ENCODE peak calls at places on chromosomes 16 and 17, in four cellular contexts. R is heart right ventricle, I is lung, S is uterus. X is an unnamed sample.

GRCh38 chr17:78391843-78392242 is 13.4 kb downstream of the PGS1 start:
- DNase-seq in R (no peak), I (no peak), S (no peak), X (no peak)

GRCh38 chr17:72069744-72070143 is 51.1 kb upstream of the SOX9 start:
- DNase-seq in R (no peak), I (no peak), S (no peak), X (no peak)

GRCh38 chr16:10788665-10789064 is 29.9 kb downstream of the TVP23A start:
- DNase-seq in R (no peak), I (no peak), S (no peak), X (no peak)

GRCh38 chr16:56985288-56985961 is 3.9 kb upstream of the NLRC5 start:
- DNase-seq in R (peak; percentile 56), I (peak; percentile 49), S (peak; percentile 54), X (no peak)

GRCh38 chr16:88116121-88116900 is 165.1 kb downstream of the BANP start:
- DNase-seq in R (no peak), I (no peak), S (no peak), X (no peak)

GRCh38 chr17:82332669-82333278 is 792 bp downstream of the SECTM1 start:
- DNase-seq in R (peak; percentile 43), I (peak; percentile 67), S (peak; percentile 47), X (no peak)

GRCh38 chr17:57944796-57945362 is 10.3 kb downstream of the CUEDC1 start:
- DNase-seq in R (no peak), I (no peak), S (no peak), X (no peak)

GRCh38 chr16:69535123-69536050 is 30.4 kb upstream of the NFAT5 start:
- DNase-seq in R (no peak), I (no peak), S (no peak), X (no peak)

GRCh38 chr16:19113577-19114358 is at the start of gene ITPRIPL2:
- DNase-seq in R (peak; percentile 91), I (peak; percentile 91), S (peak; percentile 90), X (peak; percentile 71)

GRCh38 chr17:1000597-1001490 is 3.9 kb downstream of the TIMM22 start:
- DNase-seq in R (no peak), I (no peak), S (no peak), X (no peak)

GRCh38 chr16:20051611-20052010 is 22.1 kb downstream of the GPR139 start:
- DNase-seq in R (no peak), I (no peak), S (no peak), X (no peak)

GRCh38 chr16:35102780-35103403 is 1643.5 kb downstream of the TP53TG3F start:
- DNase-seq in R (no peak), I (no peak), S (no peak), X (no peak)

GRCh38 chr17:42405963-42406495 is 17.0 kb downstream of the CAVIN1 start:
- DNase-seq in R (peak; percentile 90), I (peak; percentile 82), S (peak; percentile 90), X (peak; percentile 78)

GRCh38 chr16:64251742-64252141 is 870.1 kb downstream of the CDH11 start:
- DNase-seq in R (no peak), I (no peak), S (no peak), X (no peak)

GRCh38 chr17:47884905-47885735 is 10.9 kb upstream of the SP2 start:
- DNase-seq in R (no peak), I (no peak), S (no peak), X (no peak)

GRCh38 chr16:49018259-49018931 is 263.2 kb downstream of the CBLN1 start:
- DNase-seq in R (no peak), I (no peak), S (no peak), X (no peak)

GRCh38 chr16:29154676-29155121 is 169.8 kb downstream of the LAT start:
- DNase-seq in R (no peak), I (no peak), S (no peak), X (no peak)

GRCh38 chr16:48393843-48394703 is 8.9 kb upstream of the SIAH1 start:
- DNase-seq in R (no peak), I (no peak), S (peak; percentile 69), X (no peak)

GRCh38 chr16:81931927-81932326 is 79.3 kb downstream of the SDR42E1 start:
- DNase-seq in R (no peak), I (no peak), S (no peak), X (no peak)

GRCh38 chr17:9977175-9977574 is 72.1 kb upstream of the RCVRN start:
- DNase-seq in R (no peak), I (no peak), S (no peak), X (no peak)

GRCh38 chr16:65754799-65755691 is 611.4 kb upstream of the CDH5 start:
- DNase-seq in R (no peak), I (no peak), S (peak; percentile 52), X (no peak)

GRCh38 chr16:88691924-88692560 is 5.7 kb upstream of the SNAI3 start:
- DNase-seq in R (no peak), I (peak; percentile 62), S (no peak), X (no peak)

GRCh38 chr17:43757171-43757660 is 1.4 kb downstream of the SOST start:
- DNase-seq in R (no peak), I (no peak), S (no peak), X (no peak)

GRCh38 chr17:43754947-43755346 is 3.6 kb downstream of the SOST start:
- DNase-seq in R (no peak), I (no peak), S (no peak), X (no peak)

GRCh38 chr17:43756176-43756575 is 2.4 kb downstream of the SOST start:
- DNase-seq in R (no peak), I (no peak), S (no peak), X (no peak)

GRCh38 chr17:43753488-43754129 is 5.0 kb downstream of the SOST start:
- DNase-seq in R (no peak), I (no peak), S (no peak), X (no peak)

GRCh38 chr17:43755389-43755875 is 3.2 kb downstream of the SOST start:
- DNase-seq in R (peak; percentile 30), I (no peak), S (no peak), X (no peak)
- H3K4me3 ChIP-seq in R (peak overlapping the region; percentile 34), I (no peak overlapping the region), S (no peak overlapping the region), X (no peak overlapping the region)

GRCh38 chr16:24550295-24550694 is 10.9 kb downstream of the RBBP6 start:
- DNase-seq in R (no peak), I (no peak), S (no peak), X (no peak)
- H3K36me3 ChIP-seq in R (no peaks in the 10 kb centered on the region), I (peaks cover 10% of the 10 kb centered on the region), S (no peaks in the 10 kb centered on the region), X (peaks cover 6% of the 10 kb centered on the region)

GRCh38 chr17:46878055-46878454 is 26.7 kb downstream of the WNT9B start:
- DNase-seq in R (peak; percentile 41), I (peak; percentile 33), S (peak; percentile 18), X (no peak)
- H3K4me3 ChIP-seq in R (no peak overlapping the region), I (no peak overlapping the region), S (no peak overlapping the region), X (no peak overlapping the region)

DNA sequence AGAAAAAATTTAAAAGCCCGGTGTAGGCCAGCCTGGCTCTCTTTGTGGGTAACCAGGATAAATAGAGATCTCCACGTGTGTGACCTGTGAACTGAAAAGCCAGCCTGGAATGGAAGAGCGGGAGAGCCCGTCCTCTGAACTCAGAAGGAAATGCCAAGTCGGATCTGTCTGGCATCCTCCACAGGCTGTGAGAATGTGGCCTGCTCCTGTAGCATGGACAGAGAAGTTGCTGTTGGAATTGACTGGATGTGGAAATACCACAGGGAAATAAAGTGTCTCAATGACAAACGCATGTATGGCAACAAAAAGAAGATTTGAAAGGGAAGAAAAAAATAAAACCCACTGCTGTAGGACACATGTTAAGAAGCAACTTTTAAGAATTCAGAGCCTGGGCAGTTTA is 6.7 kb downstream of the KLHL36 start:
- DNase-seq in R (no peak), I (no peak), S (no peak), X (no peak)
- H3K36me3 ChIP-seq in R (peaks cover 10% of the 10 kb centered on the region), I (peaks cover 31% of the 10 kb centered on the region), S (no peaks in the 10 kb centered on the region), X (peaks cover 32% of the 10 kb centered on the region)

GRCh38 chr17:39739885-39740356 is 2.2 kb downstream of the GRB7 start:
- DNase-seq in R (no peak), I (no peak), S (no peak), X (no peak)
- H3K4me3 ChIP-seq in R (no peak overlapping the region), I (peak overlapping the region; percentile 3), S (peak overlapping the region; percentile 18), X (no peak overlapping the region)

DNA sequence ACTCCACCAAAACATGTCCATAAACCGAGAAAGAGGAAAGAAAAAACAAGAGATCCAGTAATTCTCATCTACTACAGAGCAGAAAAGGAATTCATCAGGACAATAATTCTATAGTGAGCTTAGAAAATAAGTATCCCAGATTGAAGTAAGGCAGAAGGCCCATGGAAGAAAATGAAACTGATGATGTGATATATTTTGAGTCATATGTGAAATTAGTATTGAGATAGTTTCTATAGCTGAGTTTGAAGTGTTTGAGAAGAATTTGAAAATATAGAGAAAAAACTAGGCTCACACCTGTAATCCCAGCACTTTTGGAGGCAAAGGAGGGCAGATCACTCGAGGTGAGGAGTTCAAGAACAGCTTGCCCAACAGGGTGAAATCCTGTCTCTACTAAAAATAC is 19.7 kb downstream of the LUC7L3 start:
- DNase-seq in R (no peak), I (no peak), S (no peak), X (no peak)
- H3K36me3 ChIP-seq in R (peaks cover 6% of the 10 kb centered on the region), I (peaks cover 26% of the 10 kb centered on the region), S (no peaks in the 10 kb centered on the region), X (peaks cover 8% of the 10 kb centered on the region)

DNA sequence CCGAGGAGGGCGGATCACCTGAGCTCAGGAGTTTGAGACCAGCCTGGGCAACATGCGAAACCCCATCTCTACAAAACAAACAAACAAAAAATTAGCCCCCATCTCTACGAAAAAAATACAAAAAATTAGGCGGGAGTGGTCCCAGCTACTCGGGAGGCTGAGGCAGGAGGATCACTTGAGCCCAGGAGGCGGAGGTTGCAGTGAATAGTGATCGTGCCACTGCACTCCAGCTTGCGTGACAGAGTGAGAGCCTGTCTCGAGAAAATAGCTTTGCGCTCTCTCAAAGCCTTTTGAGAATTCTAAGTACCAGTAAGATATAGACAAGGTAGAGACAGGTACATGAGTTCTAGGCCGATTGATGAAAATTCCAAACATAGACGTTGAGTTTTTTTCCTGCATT is 2.0 kb downstream of the SOCS7 start:
- DNase-seq in R (no peak), I (no peak), S (no peak), X (no peak)
- H3K4me3 ChIP-seq in R (peak overlapping the region; percentile 94), I (no peak overlapping the region), S (peak overlapping the region; percentile 94), X (no peak overlapping the region)

GRCh38 chr17:28578246-28579195 is 1.8 kb upstream of the ALDOC start:
- DNase-seq in R (no peak), I (no peak), S (no peak), X (no peak)

GRCh38 chr17:28575126-28575795 is 1.4 kb downstream of the ALDOC start:
- DNase-seq in R (peak; percentile 76), I (no peak), S (no peak), X (no peak)

GRCh38 chr17:28576758-28577465 is at the start of gene ALDOC:
- DNase-seq in R (peak; percentile 98), I (peak; percentile 97), S (peak; percentile 96), X (peak; percentile 98)

GRCh38 chr17:28579526-28579925 is 2.8 kb upstream of the ALDOC start:
- DNase-seq in R (no peak), I (no peak), S (no peak), X (no peak)

DNA sequence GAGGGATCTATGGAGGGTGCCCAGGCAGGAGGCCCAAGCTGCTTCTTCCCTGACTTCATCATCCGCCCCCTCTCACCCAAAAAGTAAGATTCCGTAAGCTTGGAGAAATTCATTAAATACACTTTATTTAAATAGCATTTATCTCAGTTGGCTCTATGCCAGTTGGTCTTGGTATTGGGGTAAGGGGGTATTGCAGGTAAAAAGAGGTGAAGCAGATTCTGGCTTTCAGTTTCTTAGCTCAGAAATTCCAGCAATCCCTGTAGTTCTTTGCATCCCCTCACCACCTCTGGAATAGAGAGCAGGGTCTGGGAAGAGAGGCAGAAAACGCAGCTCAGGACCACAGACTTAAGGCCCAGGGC is 750 bp upstream of the ALDOC start:
- DNase-seq in R (no peak), I (no peak), S (no peak), X (no peak)
- H3K36me3 ChIP-seq in R (no peaks in the 10 kb centered on the region), I (no peaks in the 10 kb centered on the region), S (no peaks in the 10 kb centered on the region), X (peaks cover 20% of the 10 kb centered on the region)